ENCODE peak calls at places on chromosomes 16 and 17, in five cellular contexts. F is stomach, S is epithelial cell of esophagus, P is mammary epithelial cell, W is Caco-2. Z is an unnamed sample.

GRCh38 chr16:68298312-68298711 is 12.4 kb downstream of the SLC7A6OS start:
- DNase-seq in F (no peak), S (no peak), P (no peak), W (no peak), Z (no peak)

GRCh38 chr16:2015117-2015946 is 4.3 kb upstream of the NPW start:
- DNase-seq in F (peak), S (peak), P (peak), W (peak), Z (no peak)

GRCh38 chr16:89330177-89330856 is 112.8 kb downstream of the ZNF778 start:
- DNase-seq in F (peak), S (peak), P (peak), W (no peak), Z (no peak)

GRCh38 chr17:77036841-77037381 is 103.9 kb upstream of the SEC14L1 start:
- DNase-seq in F (peak), S (peak), P (peak), W (peak), Z (no peak)

GRCh38 chr16:65500007-65500406 is 378.1 kb upstream of the CDH11 start:
- DNase-seq in F (no peak), S (peak), P (peak), W (no peak), Z (no peak)

GRCh38 chr16:81624718-81625543 is 154.2 kb upstream of the PLCG2 start:
- DNase-seq in F (no peak), S (peak), P (peak), W (no peak), Z (no peak)

GRCh38 chr17:40883031-40883430 is 2.0 kb downstream of the KRT20 start:
- DNase-seq in F (no peak), S (no peak), P (no peak), W (no peak), Z (no peak)

GRCh38 chr16:67514382-67514828 is 14.2 kb upstream of the RIPOR1 start:
- DNase-seq in F (peak), S (peak), P (peak), W (peak), Z (no peak)

GRCh38 chr17:31390748-31391495 is 553 bp upstream of the RAB11FIP4 start:
- DNase-seq in F (peak), S (no peak), P (no peak), W (no peak), Z (no peak)

GRCh38 chr17:28675485-28675884 is 13.5 kb downstream of the SUPT6H start:
- DNase-seq in F (no peak), S (no peak), P (no peak), W (no peak), Z (no peak)

GRCh38 chr17:28675980-28676379 is 14.0 kb downstream of the SUPT6H start:
- DNase-seq in F (no peak), S (peak), P (peak), W (peak), Z (no peak)
- TF ChIP-seq CTCF in F (no peak), S (peak), P (peak), W (peak), Z (peak)

DNA sequence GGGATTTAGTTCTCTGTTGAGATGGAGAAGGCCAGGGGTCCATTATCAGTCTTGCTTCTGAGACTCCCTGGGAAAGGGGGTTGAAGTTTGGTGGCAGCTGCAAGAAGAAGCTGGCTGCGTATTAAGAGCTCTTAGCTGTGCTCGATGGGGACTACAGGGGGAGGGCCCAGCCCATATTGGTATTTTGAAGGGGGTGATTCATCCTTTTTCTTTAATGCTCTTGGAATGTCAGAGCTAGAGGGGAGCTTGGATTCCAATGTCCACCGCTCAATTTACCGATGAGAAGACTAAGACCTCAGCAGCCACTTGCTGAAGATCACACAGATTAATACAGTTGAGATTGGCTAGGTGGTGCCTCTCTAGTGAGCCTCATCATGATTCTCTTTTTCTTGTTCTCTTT is 5.0 kb downstream of the NOG start:
- DNase-seq in F (no peak), S (no peak), P (no peak), W (no peak), Z (no peak)
- H3K4me3 ChIP-seq in F (no peak), S (no peak), P (no peak), W (no peak), Z (no peak)

DNA sequence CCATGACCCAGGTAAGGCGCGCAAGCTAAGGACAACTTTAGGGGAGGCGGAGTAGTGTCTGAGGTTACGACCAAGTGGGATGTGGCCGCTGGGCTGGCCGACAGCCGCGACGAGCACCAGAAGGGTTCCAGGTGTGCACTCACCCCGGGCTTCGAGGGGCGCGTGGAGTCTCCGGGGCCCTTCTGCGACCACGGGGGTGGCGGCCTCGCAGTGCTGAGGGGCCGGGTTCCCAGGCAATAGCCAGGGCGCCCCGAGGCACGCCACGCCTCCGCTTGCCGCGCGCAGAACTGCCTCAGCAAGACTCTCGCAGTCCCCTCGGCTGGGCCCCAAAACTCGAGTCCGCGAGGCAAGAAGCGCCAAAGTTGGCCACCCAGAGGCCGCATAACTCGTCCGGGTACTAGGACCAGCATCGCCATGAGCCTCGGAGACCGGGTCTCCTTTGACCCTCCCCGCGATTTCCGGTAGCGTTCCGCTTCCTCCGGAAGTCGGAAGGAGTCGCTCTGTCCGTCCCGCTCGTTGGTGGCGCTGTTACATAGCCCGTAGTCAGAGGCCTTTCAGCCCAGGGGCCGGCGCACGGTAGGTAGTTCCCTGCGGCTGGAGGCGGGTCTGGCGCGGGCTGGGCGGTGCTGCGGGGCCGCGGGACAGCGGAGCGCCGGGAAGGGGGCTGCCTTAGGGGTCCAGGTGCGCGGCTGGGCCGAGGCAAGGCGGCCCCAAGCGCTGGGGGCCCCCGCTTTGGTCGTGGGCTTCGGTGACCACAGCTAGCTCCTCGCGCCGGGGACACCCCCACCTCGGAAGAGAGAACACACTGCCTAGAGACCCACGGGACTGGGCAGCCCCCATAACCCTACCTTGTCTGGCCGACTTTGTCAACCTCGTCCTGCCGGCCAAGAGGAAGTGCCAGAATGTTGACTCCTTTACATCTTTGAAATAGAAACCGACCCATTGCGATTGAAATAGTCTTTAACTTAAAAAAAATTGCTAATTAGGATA is at the start of the genes ADPRM and SCO1:
- DNase-seq in F (peak), S (peak), P (peak), W (peak), Z (peak)
- TF ChIP-seq CTCF in F (peak), S (peak), P (peak), W (peak), Z (peak)

GRCh38 chr17:4632583-4632923 is 8.9 kb downstream of the ALOX15 start:
- DNase-seq in F (no peak), S (no peak), P (no peak), W (no peak), Z (no peak)
- H3K4me3 ChIP-seq in F (no peak), S (no peak), P (no peak), W (no peak), Z (no peak)

GRCh38 chr17:70622382-70623260 is 453.3 kb downstream of the KCNJ2 start:
- DNase-seq in F (peak), S (peak), P (peak), W (peak), Z (no peak)
- TF ChIP-seq CTCF in F (no peak), S (peak), P (peak), W (peak), Z (peak)

DNA sequence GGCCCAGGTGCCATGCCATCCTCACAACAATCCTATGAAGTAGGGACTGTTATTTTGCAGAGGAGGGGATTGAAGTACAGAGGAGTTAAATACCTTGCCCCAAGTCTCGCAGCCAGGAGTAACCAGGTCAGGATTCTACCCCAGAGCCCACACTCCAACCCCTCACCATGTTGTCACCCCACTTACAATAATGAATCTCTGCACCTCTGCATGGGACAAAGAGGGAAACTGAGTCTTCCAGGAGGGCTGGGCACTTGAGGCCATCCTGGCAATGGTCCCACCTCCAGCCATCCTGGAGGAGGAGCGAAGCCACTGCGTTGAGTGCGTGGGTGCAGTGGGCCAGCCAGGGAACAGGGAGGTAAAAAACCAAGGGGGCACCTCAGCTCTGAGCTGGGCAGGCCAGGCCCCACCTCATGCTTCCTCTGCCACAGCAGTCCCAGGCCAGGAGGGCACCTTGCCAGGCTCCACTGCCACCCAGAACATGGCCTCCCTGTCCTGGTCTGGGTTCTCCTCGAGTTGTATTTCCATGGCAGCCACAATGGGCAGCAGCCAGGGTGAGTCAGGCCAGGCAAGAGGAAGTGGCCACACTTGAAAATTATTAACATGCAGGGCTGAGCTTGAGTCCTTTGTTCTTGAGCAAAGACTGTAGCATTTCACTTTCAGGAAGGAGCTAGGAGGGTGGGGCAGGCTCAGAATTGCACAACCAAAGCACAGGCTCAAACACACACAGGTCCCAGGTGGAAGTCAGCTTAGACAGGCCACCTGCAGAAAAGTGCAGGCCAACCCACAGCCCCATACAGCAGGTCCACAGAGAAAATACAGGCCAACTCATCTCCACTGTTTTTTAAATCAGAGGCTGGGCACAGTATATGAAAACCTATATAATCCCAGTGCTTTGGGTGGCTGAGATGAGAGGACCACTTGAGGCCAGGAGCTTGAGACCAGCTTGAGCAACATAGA is 52.1 kb downstream of the CUEDC1 start:
- DNase-seq in F (peak), S (peak), P (peak), W (peak), Z (peak)
- H3K4me3 ChIP-seq in F (no peak), S (no peak), P (no peak), W (no peak), Z (no peak)

GRCh38 chr17:71338396-71338795 is 782.4 kb upstream of the SOX9 start:
- DNase-seq in F (no peak), S (peak), P (peak), W (no peak), Z (no peak)
- TF ChIP-seq CTCF in F (no peak), S (no peak), P (no peak), W (no peak), Z (no peak)